ENCODE peak calls at places on chromosomes 3 and 15, in five cellular contexts. X, P, O, H and Y are unnamed samples.

GRCh38 chr3:121243208-121243607 is 302.6 kb downstream of the POLQ start:
- DNase-seq in X (no peak), P (no peak), O (no peak), H (no peak), Y (no peak)

GRCh38 chr15:69061414-69061842 is 46.9 kb downstream of the NOX5 start:
- DNase-seq in X (no peak), P (no peak), O (no peak), H (no peak), Y (no peak)

GRCh38 chr3:72586694-72587093 is 261.6 kb downstream of the SHQ1 start:
- DNase-seq in X (no peak), P (no peak), O (no peak), H (no peak), Y (no peak)

GRCh38 chr15:73601449-73602425 is 31.5 kb downstream of the NPTN start:
- DNase-seq in X (peak; percentile 59), P (no peak), O (peak; percentile 66), H (peak; percentile 50), Y (no peak)

GRCh38 chr15:78002996-78003395 is 74.5 kb downstream of the TBC1D2B start:
- DNase-seq in X (no peak), P (no peak), O (no peak), H (no peak), Y (no peak)

GRCh38 chr3:42578054-42578453 is 3.7 kb downstream of the SEC22C start:
- DNase-seq in X (no peak), P (no peak), O (no peak), H (no peak), Y (no peak)

GRCh38 chr3:95971573-95971972 is 842.8 kb upstream of the EPHA6 start:
- DNase-seq in X (peak; percentile 13), P (no peak), O (no peak), H (no peak), Y (no peak)

GRCh38 chr3:125194849-125195601 is 17.5 kb downstream of the SLC12A8 start:
- DNase-seq in X (peak; percentile 87), P (no peak), O (no peak), H (no peak), Y (no peak)

GRCh38 chr3:32480596-32480995 is 22.1 kb downstream of the CMTM6 start:
- DNase-seq in X (peak; percentile 82), P (no peak), O (no peak), H (no peak), Y (no peak)

GRCh38 chr15:69557340-69558137 is 104.9 kb downstream of the RPLP1 start:
- DNase-seq in X (peak; percentile 98), P (no peak), O (peak; percentile 58), H (no peak), Y (no peak)

GRCh38 chr3:45790611-45791010 is 5.7 kb downstream of the SLC6A20 start:
- DNase-seq in X (no peak), P (no peak), O (no peak), H (no peak), Y (no peak)

GRCh38 chr3:111215481-111215880 is 143.9 kb downstream of the NECTIN3 start:
- DNase-seq in X (no peak), P (no peak), O (no peak), H (no peak), Y (no peak)

GRCh38 chr15:60370804-60371700 is 26.7 kb downstream of the ANXA2 start:
- DNase-seq in X (peak; percentile 98), P (no peak), O (peak; percentile 90), H (peak; percentile 86), Y (no peak)

GRCh38 chr15:85582719-85583089 is 202.3 kb downstream of the AKAP13 start:
- DNase-seq in X (no peak), P (no peak), O (peak; percentile 79), H (peak; percentile 82), Y (peak; percentile 54)

GRCh38 chr15:60255390-60255789 is 142.4 kb downstream of the ANXA2 start:
- DNase-seq in X (no peak), P (no peak), O (no peak), H (no peak), Y (no peak)

GRCh38 chr15:67225336-67225735 is 29.1 kb downstream of the AAGAB start:
- DNase-seq in X (peak; percentile 82), P (no peak), O (no peak), H (no peak), Y (no peak)

GRCh38 chr3:198113219-198114053 is 153.4 kb downstream of the LMLN start:
- DNase-seq in X (peak; percentile 15), P (no peak), O (peak; percentile 62), H (peak; percentile 34), Y (no peak)

GRCh38 chr3:43106293-43106628 is 382 bp upstream of the POMGNT2 start:
- DNase-seq in X (no peak), P (no peak), O (no peak), H (no peak), Y (no peak)

GRCh38 chr3:110341047-110341446 is 730.6 kb upstream of the NECTIN3 start:
- DNase-seq in X (peak; percentile 39), P (no peak), O (no peak), H (no peak), Y (no peak)

GRCh38 chr15:47477253-47477652 is 240.1 kb upstream of the SEMA6D start:
- DNase-seq in X (no peak), P (no peak), O (peak; percentile 45), H (no peak), Y (no peak)

GRCh38 chr15:72179950-72180581 is 17.5 kb downstream of the GRAMD2A start:
- DNase-seq in X (no peak), P (no peak), O (peak; percentile 71), H (no peak), Y (no peak)

GRCh38 chr3:185988816-185989175 is 51.0 kb upstream of the TRA2B start:
- DNase-seq in X (no peak), P (no peak), O (no peak), H (no peak), Y (no peak)

GRCh38 chr3:125670945-125671344 is 75.6 kb upstream of the OSBPL11 start:
- DNase-seq in X (no peak), P (no peak), O (no peak), H (no peak), Y (no peak)

GRCh38 chr15:93823971-93824866 is 407.1 kb upstream of the MCTP2 start:
- DNase-seq in X (no peak), P (no peak), O (no peak), H (no peak), Y (no peak)

GRCh38 chr3:131403216-131403895 is 21.8 kb downstream of the NUDT16 start:
- DNase-seq in X (no peak), P (no peak), O (no peak), H (no peak), Y (no peak)

GRCh38 chr3:128432301-128432897 is 34.3 kb downstream of the DNAJB8 start:
- DNase-seq in X (no peak), P (no peak), O (no peak), H (no peak), Y (no peak)

GRCh38 chr15:99467338-99467720 is 98.5 kb upstream of the MEF2A start:
- DNase-seq in X (no peak), P (no peak), O (no peak), H (no peak), Y (no peak)

GRCh38 chr3:123028233-123028828 is 768 bp upstream of the SEMA5B start:
- DNase-seq in X (peak; percentile 87), P (peak; percentile 58), O (no peak), H (no peak), Y (no peak)

GRCh38 chr15:36658321-36658720 is 78.9 kb downstream of the CDIN1 start:
- DNase-seq in X (peak; percentile 44), P (no peak), O (no peak), H (no peak), Y (no peak)

GRCh38 chr15:17026633-17027032 is 3515.0 kb downstream of the GOLGA6L6 start:
- DNase-seq in X (no peak), P (no peak), O (no peak), H (no peak), Y (no peak)
- H3K9me3 ChIP-seq in X (peaks cover 11% of the 10 kb centered on the region), P (no peaks in the 10 kb centered on the region), O (no peaks in the 10 kb centered on the region), H (peaks cover 10% of the 10 kb centered on the region), Y (peaks cover 5% of the 10 kb centered on the region)

GRCh38 chr3:13708871-13709595 is 160.1 kb downstream of the FBLN2 start:
- DNase-seq in X (no peak), P (no peak), O (peak; percentile 4), H (peak; percentile 10), Y (no peak)

GRCh38 chr3:13709706-13710105 is 160.8 kb downstream of the FBLN2 start:
- DNase-seq in X (no peak), P (no peak), O (peak; percentile 12), H (no peak), Y (no peak)

GRCh38 chr3:13711911-13712650 is 163.2 kb downstream of the FBLN2 start:
- DNase-seq in X (no peak), P (no peak), O (peak; percentile 20), H (peak; percentile 3), Y (no peak)

GRCh38 chr3:13708301-13708700 is 159.4 kb downstream of the FBLN2 start:
- DNase-seq in X (no peak), P (no peak), O (peak; percentile 14), H (no peak), Y (no peak)

DNA sequence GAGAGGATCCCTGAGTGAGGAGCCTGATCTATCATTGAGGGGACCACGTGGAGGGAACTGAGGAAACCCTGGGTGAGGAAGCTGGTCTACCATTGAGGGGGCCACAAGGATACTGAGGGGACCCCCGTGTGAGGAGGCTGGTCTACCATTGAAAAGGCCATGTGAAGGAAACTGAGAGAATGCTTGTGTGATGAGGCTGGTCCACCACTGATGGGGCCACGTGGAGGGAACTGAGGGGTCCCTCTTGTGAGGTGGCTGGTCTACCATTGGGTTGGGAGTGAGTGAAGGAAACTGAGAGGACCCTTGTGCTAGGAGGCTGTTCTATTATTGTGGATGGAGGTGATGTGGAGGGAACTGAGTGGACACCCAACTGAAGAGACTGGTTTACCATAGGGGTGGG is 161.3 kb downstream of the FBLN2 start:
- DNase-seq in X (no peak), P (no peak), O (peak; percentile 6), H (peak; percentile 7), Y (no peak)
- H3K9me3 ChIP-seq in X (peaks cover 16% of the 10 kb centered on the region), P (peaks cover 23% of the 10 kb centered on the region), O (no peaks in the 10 kb centered on the region), H (no peaks in the 10 kb centered on the region), Y (no peaks in the 10 kb centered on the region)

DNA sequence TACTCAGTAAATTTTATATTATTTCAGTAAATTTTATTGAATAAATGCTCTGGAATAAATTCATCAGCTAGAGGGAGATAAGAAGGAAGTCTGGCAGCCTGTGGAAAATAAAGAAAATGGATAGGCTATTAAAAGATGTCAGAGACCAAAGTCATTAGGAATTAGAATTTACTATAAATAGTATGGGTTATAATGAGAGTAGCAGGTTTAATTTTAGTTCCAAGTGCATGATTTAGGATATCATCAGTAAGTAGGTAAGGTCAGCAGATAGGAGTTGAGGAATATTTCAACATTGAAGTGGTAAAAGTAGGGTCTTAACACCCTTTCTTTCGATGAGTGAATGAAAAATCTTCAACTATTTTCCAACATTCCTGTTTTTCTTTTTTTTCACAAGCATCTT is 64.6 kb downstream of the SNRPN start:
- DNase-seq in X (no peak), P (no peak), O (no peak), H (no peak), Y (no peak)
- H3K9me3 ChIP-seq in X (peaks cover 46% of the 10 kb centered on the region), P (no peaks in the 10 kb centered on the region), O (peaks cover 1% of the 10 kb centered on the region), H (peaks cover 71% of the 10 kb centered on the region), Y (peaks cover 4% of the 10 kb centered on the region)

DNA sequence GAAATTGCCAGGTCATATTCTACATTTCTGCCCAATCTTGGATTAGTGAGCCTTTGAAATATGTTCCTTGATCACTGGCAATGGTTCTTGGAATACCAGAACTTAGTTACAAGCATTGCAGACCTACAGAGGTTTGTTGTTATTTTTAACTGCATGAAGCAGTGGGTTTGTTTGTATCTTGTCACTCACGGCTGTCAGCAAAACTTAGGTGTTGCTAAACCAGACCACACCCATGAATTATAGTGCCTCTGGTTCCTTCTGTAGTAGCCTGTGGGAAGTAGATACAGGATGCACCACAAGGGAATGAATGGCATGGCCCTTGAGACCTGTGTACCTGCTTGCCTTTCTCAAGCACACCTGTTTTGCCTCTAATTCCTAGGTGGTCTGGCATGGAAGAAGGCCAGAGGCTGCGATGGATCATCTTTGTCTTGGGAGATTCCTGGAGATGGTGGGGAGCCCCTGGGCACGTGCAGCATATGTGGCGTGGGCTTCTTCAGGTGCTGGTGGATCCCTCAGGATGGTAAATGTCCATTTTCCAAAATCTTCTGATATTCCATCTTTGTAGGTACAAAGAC is 138.8 kb downstream of the SNRPN start:
- DNase-seq in X (no peak), P (no peak), O (no peak), H (no peak), Y (no peak)
- H3K9me3 ChIP-seq in X (peaks cover 90% of the 10 kb centered on the region), P (no peaks in the 10 kb centered on the region), O (peaks cover 12% of the 10 kb centered on the region), H (peaks cover 80% of the 10 kb centered on the region), Y (peaks cover 31% of the 10 kb centered on the region)